ENCODE peak calls at places on chromosomes 2 and 18, in five cellular contexts. One of them, this sample, is unnamed.

GRCh38 chr2:54409752-54410151 is 46.4 kb upstream of the SPTBN1 start:
- DNase-seq in mesenchymal stem cell: no peak
- DNase-seq in activated CD4-positive, alpha-beta T cell treated with anti-CD3 and anti-CD28 coated beads, Interleukin-2, amount 50 U/mL, for 48 hours: no peak
- DNase-seq in stimulated activated CD4-positive, alpha-beta T cell treated with anti-CD3 and anti-CD28 coated beads, Interleukin-1b, Interleukin-23, amount 100 ng/mL, for 48 hours: no peak
- DNase-seq in right cardiac atrium: no peak
- DNase-seq in this sample: no peak

GRCh38 chr2:20781656-20782265 is 41.1 kb downstream of the LDAH start:
- DNase-seq in mesenchymal stem cell: peak; percentile 38
- DNase-seq in activated CD4-positive, alpha-beta T cell treated with anti-CD3 and anti-CD28 coated beads, Interleukin-2, amount 50 U/mL, for 48 hours: peak; percentile 28
- DNase-seq in stimulated activated CD4-positive, alpha-beta T cell treated with anti-CD3 and anti-CD28 coated beads, Interleukin-1b, Interleukin-23, amount 100 ng/mL, for 48 hours: no peak
- DNase-seq in right cardiac atrium: no peak
- DNase-seq in this sample: no peak

GRCh38 chr2:98872526-98872925 is 63.5 kb downstream of the CRACDL start:
- DNase-seq in mesenchymal stem cell: no peak
- DNase-seq in activated CD4-positive, alpha-beta T cell treated with anti-CD3 and anti-CD28 coated beads, Interleukin-2, amount 50 U/mL, for 48 hours: no peak
- DNase-seq in stimulated activated CD4-positive, alpha-beta T cell treated with anti-CD3 and anti-CD28 coated beads, Interleukin-1b, Interleukin-23, amount 100 ng/mL, for 48 hours: no peak
- DNase-seq in right cardiac atrium: no peak
- DNase-seq in this sample: no peak

GRCh38 chr2:171287606-171288005 is 126.9 kb upstream of the TLK1 start:
- DNase-seq in mesenchymal stem cell: peak; percentile 2
- DNase-seq in activated CD4-positive, alpha-beta T cell treated with anti-CD3 and anti-CD28 coated beads, Interleukin-2, amount 50 U/mL, for 48 hours: no peak
- DNase-seq in stimulated activated CD4-positive, alpha-beta T cell treated with anti-CD3 and anti-CD28 coated beads, Interleukin-1b, Interleukin-23, amount 100 ng/mL, for 48 hours: no peak
- DNase-seq in right cardiac atrium: no peak
- DNase-seq in this sample: no peak

GRCh38 chr2:121356058-121356640 is 71.1 kb upstream of the TFCP2L1 start:
- DNase-seq in mesenchymal stem cell: peak; percentile 72
- DNase-seq in activated CD4-positive, alpha-beta T cell treated with anti-CD3 and anti-CD28 coated beads, Interleukin-2, amount 50 U/mL, for 48 hours: peak; percentile 30
- DNase-seq in stimulated activated CD4-positive, alpha-beta T cell treated with anti-CD3 and anti-CD28 coated beads, Interleukin-1b, Interleukin-23, amount 100 ng/mL, for 48 hours: no peak
- DNase-seq in right cardiac atrium: no peak
- DNase-seq in this sample: peak; percentile 40

GRCh38 chr18:2302628-2303516 is 268.4 kb downstream of the METTL4 start:
- DNase-seq in mesenchymal stem cell: no peak
- DNase-seq in activated CD4-positive, alpha-beta T cell treated with anti-CD3 and anti-CD28 coated beads, Interleukin-2, amount 50 U/mL, for 48 hours: no peak
- DNase-seq in stimulated activated CD4-positive, alpha-beta T cell treated with anti-CD3 and anti-CD28 coated beads, Interleukin-1b, Interleukin-23, amount 100 ng/mL, for 48 hours: no peak
- DNase-seq in right cardiac atrium: no peak
- DNase-seq in this sample: no peak

GRCh38 chr2:98385050-98385699 is 38.9 kb downstream of the CNGA3 start:
- DNase-seq in mesenchymal stem cell: peak; percentile 72
- DNase-seq in activated CD4-positive, alpha-beta T cell treated with anti-CD3 and anti-CD28 coated beads, Interleukin-2, amount 50 U/mL, for 48 hours: peak; percentile 84
- DNase-seq in stimulated activated CD4-positive, alpha-beta T cell treated with anti-CD3 and anti-CD28 coated beads, Interleukin-1b, Interleukin-23, amount 100 ng/mL, for 48 hours: peak; percentile 79
- DNase-seq in right cardiac atrium: peak; percentile 76
- DNase-seq in this sample: peak; percentile 81

GRCh38 chr2:216743781-216744180 is 48.4 kb upstream of the IGFBP5 start:
- DNase-seq in mesenchymal stem cell: peak; percentile 83
- DNase-seq in activated CD4-positive, alpha-beta T cell treated with anti-CD3 and anti-CD28 coated beads, Interleukin-2, amount 50 U/mL, for 48 hours: no peak
- DNase-seq in stimulated activated CD4-positive, alpha-beta T cell treated with anti-CD3 and anti-CD28 coated beads, Interleukin-1b, Interleukin-23, amount 100 ng/mL, for 48 hours: no peak
- DNase-seq in right cardiac atrium: no peak
- DNase-seq in this sample: no peak

GRCh38 chr2:226622484-226622883 is 177.1 kb downstream of the IRS1 start:
- DNase-seq in mesenchymal stem cell: no peak
- DNase-seq in activated CD4-positive, alpha-beta T cell treated with anti-CD3 and anti-CD28 coated beads, Interleukin-2, amount 50 U/mL, for 48 hours: no peak
- DNase-seq in stimulated activated CD4-positive, alpha-beta T cell treated with anti-CD3 and anti-CD28 coated beads, Interleukin-1b, Interleukin-23, amount 100 ng/mL, for 48 hours: no peak
- DNase-seq in right cardiac atrium: no peak
- DNase-seq in this sample: no peak